ENCODE peak calls at places on chromosome 11, in five cellular contexts. V, W, M, S and D are unnamed samples.
A peak's percentile ranks its signal among the peaks of the same experiment; 100 is the strongest.

GRCh38 chr11:121024989-121025388 is 1.1 kb downstream of the TBCEL start:
- DNase-seq in S (no peak), M (no peak), V (no peak), W (no peak), D (no peak)

GRCh38 chr11:13013054-13013488 is 4.0 kb downstream of the RASSF10 start:
- DNase-seq in S (no peak), V (no peak), M (no peak), W (no peak), D (no peak)

GRCh38 chr11:75714211-75714610 is 3.4 kb upstream of the MOGAT2 start:
- DNase-seq in W (no peak), S (no peak), V (no peak), M (no peak), D (no peak)

GRCh38 chr11:68546555-68546954 is 86.0 kb downstream of the PPP6R3 start:
- DNase-seq in V (no peak), S (no peak), M (no peak), W (no peak), D (no peak)

GRCh38 chr11:12411806-12412727 is 34.7 kb downstream of the PARVA start:
- DNase-seq in W (peak; percentile 84), V (peak; percentile 79), M (peak; percentile 95), S (peak; percentile 85), D (peak; percentile 84)

GRCh38 chr11:118224512-118225180 is at the start of gene JAML:
- DNase-seq in M (no peak), V (no peak), W (no peak), S (no peak), D (no peak)

GRCh38 chr11:47101452-47101851 is 75.2 kb downstream of the ARFGAP2 start:
- DNase-seq in V (no peak), M (no peak), W (no peak), S (no peak), D (no peak)

GRCh38 chr11:1827095-1827797 is 7.5 kb upstream of the SYT8 start:
- DNase-seq in V (peak; percentile 85), S (no peak), W (peak; percentile 86), M (no peak), D (no peak)

GRCh38 chr11:117712530-117712929 is 84.5 kb downstream of the DSCAML1 start:
- DNase-seq in W (no peak), V (no peak), S (no peak), M (no peak), D (no peak)

GRCh38 chr11:22558638-22559037 is 67.0 kb downstream of the FANCF start:
- DNase-seq in W (no peak), M (no peak), V (no peak), S (peak; percentile 13), D (no peak)

GRCh38 chr11:125569913-125570621 is 790 bp downstream of the EI24 start:
- DNase-seq in V (no peak), W (no peak), M (no peak), S (no peak), D (no peak)

GRCh38 chr11:76693791-76694190 is 23.2 kb upstream of the LRRC32 start:
- DNase-seq in W (no peak), V (no peak), M (no peak), S (no peak), D (no peak)

GRCh38 chr11:64745219-64745522 is 1.2 kb upstream of the RASGRP2 start:
- DNase-seq in W (no peak), V (peak; percentile 97), S (no peak), M (peak; percentile 76), D (no peak)

GRCh38 chr11:13638436-13638835 is 30.0 kb upstream of the FAR1 start:
- DNase-seq in W (no peak), M (no peak), V (no peak), S (no peak), D (no peak)

GRCh38 chr11:45563801-45564200 is 101.6 kb downstream of the CHST1 start:
- DNase-seq in M (no peak), W (no peak), S (no peak), V (no peak), D (no peak)

GRCh38 chr11:134628426-134628825 is 216.4 kb upstream of the B3GAT1 start:
- DNase-seq in V (peak; percentile 22), W (no peak), S (no peak), M (no peak), D (no peak)

GRCh38 chr11:94895451-94895850 is 77.9 kb downstream of the CWC15 start:
- DNase-seq in M (no peak), S (no peak), W (no peak), V (no peak), D (no peak)

GRCh38 chr11:37905707-37906417 is 1307.8 kb upstream of the RAG2 start:
- DNase-seq in S (peak; percentile 25), V (no peak), M (no peak), W (peak; percentile 75), D (no peak)

GRCh38 chr11:95989780-95990179 is 65.9 kb upstream of the MTMR2 start:
- DNase-seq in M (no peak), V (no peak), W (no peak), S (no peak), D (no peak)

GRCh38 chr11:70436501-70436860 is 38.2 kb downstream of the CTTN start:
- DNase-seq in V (no peak), W (no peak), S (no peak), M (no peak), D (no peak)

GRCh38 chr11:46099973-46100335 is 21.3 kb downstream of the PHF21A start:
- DNase-seq in V (no peak), W (no peak), S (no peak), M (no peak), D (no peak)

GRCh38 chr11:111736191-111736590 is 30.0 kb downstream of the PPP2R1B start:
- DNase-seq in M (no peak), S (no peak), W (no peak), V (peak; percentile 70), D (no peak)

GRCh38 chr11:68010058-68011041 is at the start of gene ALDH3B1:
- DNase-seq in M (peak; percentile 86), V (peak; percentile 98), W (peak; percentile 85), S (peak; percentile 40), D (peak; percentile 62)

GRCh38 chr11:76609736-76610370 is 60.7 kb downstream of the LRRC32 start:
- DNase-seq in V (no peak), M (peak; percentile 53), W (no peak), S (no peak), D (no peak)

GRCh38 chr11:123174196-123175183 is 20.6 kb downstream of the CLMP start:
- DNase-seq in W (no peak), S (no peak), V (peak; percentile 74), M (no peak), D (no peak)

GRCh38 chr11:75223954-75224643 is 16.5 kb upstream of the TPBGL start:
- DNase-seq in S (peak; percentile 29), V (no peak), W (no peak), M (peak; percentile 65), D (peak; percentile 44)

GRCh38 chr11:122796128-122796717 is 42.1 kb upstream of the CRTAM start:
- DNase-seq in W (no peak), S (peak; percentile 52), M (peak; percentile 90), V (no peak), D (peak; percentile 77)

GRCh38 chr11:1870721-1871466 is 18.0 kb downstream of the LSP1 start:
- DNase-seq in M (no peak), W (no peak), S (no peak), V (peak; percentile 68), D (no peak)

GRCh38 chr11:67504023-67504949 is 877 bp downstream of the PITPNM1 start:
- DNase-seq in S (no peak), V (peak; percentile 83), M (peak; percentile 73), W (no peak), D (no peak)

GRCh38 chr11:69479591-69480271 is 1.7 kb upstream of the LINC01488 start:
- DNase-seq in M (no peak), W (no peak), S (no peak), V (peak; percentile 57), D (no peak)

GRCh38 chr11:128757886-128758612 is 64.2 kb downstream of the FLI1 start:
- DNase-seq in M (no peak), S (no peak), W (no peak), V (no peak), D (no peak)

GRCh38 chr11:128448487-128448886 is 138.9 kb downstream of the ETS1 start:
- DNase-seq in M (peak; percentile 77), W (peak; percentile 89), S (no peak), V (peak; percentile 85), D (peak; percentile 43)

GRCh38 chr11:65625628-65626342 is 10.2 kb downstream of the PCNX3 start:
- DNase-seq in V (peak; percentile 84), W (no peak), S (peak; percentile 61), M (peak; percentile 81), D (peak; percentile 61)

GRCh38 chr11:59776210-59777066 is 21.3 kb downstream of the STX3 start:
- DNase-seq in S (no peak), V (no peak), W (no peak), M (no peak), D (no peak)

GRCh38 chr11:120964857-120965256 is 59.0 kb upstream of the TBCEL start:
- DNase-seq in V (no peak), M (no peak), S (no peak), W (no peak), D (no peak)

DNA sequence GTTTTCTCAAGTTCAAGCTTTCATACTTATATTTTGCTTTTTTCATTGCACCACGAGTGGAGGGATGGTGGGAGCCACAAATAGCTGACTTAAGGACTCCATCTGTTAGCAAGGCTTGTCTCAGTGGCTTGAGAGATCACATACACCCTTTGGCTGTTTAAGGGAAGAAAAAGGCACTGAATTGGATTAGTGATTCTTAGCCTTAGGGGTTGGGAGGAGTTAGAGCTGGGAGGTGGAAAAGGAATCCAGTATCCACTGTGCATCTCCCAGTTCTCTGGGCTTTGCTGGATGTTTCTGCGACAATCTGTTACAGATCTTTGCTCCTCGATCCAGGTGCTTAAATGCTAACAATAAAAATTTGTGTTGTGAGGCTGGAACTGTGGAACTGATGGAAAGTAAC is 593.6 kb downstream of the CNTN5 start:
- DNase-seq in S (peak; percentile 17), M (no peak), W (no peak), V (no peak), D (no peak)
- H3K27ac ChIP-seq in S (no peak overlapping the region), M (no peak overlapping the region), W (no peak overlapping the region), V (no peak overlapping the region), D (no peak overlapping the region)

GRCh38 chr11:10436733-10437132 is 18.3 kb upstream of the AMPD3 start:
- DNase-seq in V (no peak), S (no peak), M (no peak), W (no peak), D (no peak)
- H3K27ac ChIP-seq in V (no peak overlapping the region), S (no peak overlapping the region), M (no peak overlapping the region), W (no peak overlapping the region), D (no peak overlapping the region)

GRCh38 chr11:114080769-114081168 is 21.3 kb downstream of the ZBTB16 start:
- DNase-seq in M (no peak), S (no peak), W (no peak), V (no peak), D (no peak)
- H3K27ac ChIP-seq in M (no peak overlapping the region), S (no peak overlapping the region), W (peak overlapping the region; percentile 40), V (no peak overlapping the region), D (no peak overlapping the region)

DNA sequence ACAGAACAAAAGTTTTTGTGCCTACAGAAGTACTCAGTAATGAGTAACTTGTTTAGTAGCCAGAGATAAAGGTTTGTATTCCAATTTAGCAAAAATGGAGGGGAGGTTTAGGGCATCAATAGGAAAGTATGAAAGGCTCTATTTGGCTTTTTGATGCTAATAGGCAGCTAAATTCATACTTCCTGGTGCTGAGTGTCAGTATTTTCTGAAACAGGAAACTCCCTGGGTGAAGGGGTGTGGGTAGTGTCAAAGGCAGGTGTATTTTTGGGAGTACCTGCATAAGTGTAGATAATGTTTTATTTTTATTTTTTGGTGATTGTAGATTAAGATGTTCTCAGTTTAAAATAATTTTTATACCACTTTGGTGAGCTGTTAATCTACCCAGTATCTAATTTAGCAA is 29.3 kb upstream of the MMP7 start:
- DNase-seq in S (no peak), V (no peak), W (no peak), M (no peak), D (no peak)
- H3K27ac ChIP-seq in S (no peak overlapping the region), V (no peak overlapping the region), W (peak overlapping the region; percentile 16), M (no peak overlapping the region), D (no peak overlapping the region)